ENCODE peak calls at places on chromosomes 11 and 22, in four cellular contexts. One of them, this sample, is unnamed.

GRCh38 chr11:134691474-134691873 is 279.4 kb upstream of the B3GAT1 start:
- DNase-seq in upper lobe of right lung: no peak
- DNase-seq in fibroblast of lung: no peak
- DNase-seq in heart left ventricle: no peak
- DNase-seq in this sample: no peak

GRCh38 chr11:75487366-75487765 is 38.4 kb downstream of the GDPD5 start:
- DNase-seq in upper lobe of right lung: no peak
- DNase-seq in fibroblast of lung: no peak
- DNase-seq in heart left ventricle: no peak
- DNase-seq in this sample: no peak

GRCh38 chr11:64929625-64930024 is 5.1 kb downstream of the PPP2R5B start:
- DNase-seq in fibroblast of lung: no peak
- DNase-seq in heart left ventricle: no peak
- DNase-seq in upper lobe of right lung: no peak
- DNase-seq in this sample: no peak

GRCh38 chr11:119479685-119480275 is 56.8 kb upstream of the THY1 start:
- DNase-seq in upper lobe of right lung: no peak
- DNase-seq in fibroblast of lung: peak
- DNase-seq in heart left ventricle: no peak
- DNase-seq in this sample: peak

GRCh38 chr11:120832609-120833221 is 191.2 kb upstream of the TBCEL start:
- DNase-seq in upper lobe of right lung: no peak
- DNase-seq in heart left ventricle: no peak
- DNase-seq in fibroblast of lung: peak
- DNase-seq in this sample: no peak

GRCh38 chr11:19441752-19442553 is 201.2 kb upstream of the E2F8 start:
- DNase-seq in upper lobe of right lung: no peak
- DNase-seq in fibroblast of lung: peak
- DNase-seq in heart left ventricle: no peak
- DNase-seq in this sample: peak

GRCh38 chr11:34644669-34645406 is 23.9 kb downstream of the EHF start:
- DNase-seq in fibroblast of lung: peak
- DNase-seq in upper lobe of right lung: no peak
- DNase-seq in heart left ventricle: no peak
- DNase-seq in this sample: peak

GRCh38 chr22:28791841-28792490 is 8.4 kb downstream of the XBP1 start:
- DNase-seq in upper lobe of right lung: no peak
- DNase-seq in heart left ventricle: no peak
- DNase-seq in fibroblast of lung: no peak
- DNase-seq in this sample: no peak

GRCh38 chr11:47917643-47918369 is 62.6 kb upstream of the PTPRJ start:
- DNase-seq in fibroblast of lung: peak
- DNase-seq in upper lobe of right lung: peak
- DNase-seq in heart left ventricle: peak
- DNase-seq in this sample: peak

GRCh38 chr11:65429724-65430405 is 7.3 kb downstream of the NEAT1 start:
- DNase-seq in upper lobe of right lung: peak
- DNase-seq in fibroblast of lung: peak
- DNase-seq in heart left ventricle: peak
- DNase-seq in this sample: no peak

GRCh38 chr22:28802595-28803087 is 2.3 kb upstream of the XBP1 start:
- DNase-seq in upper lobe of right lung: no peak
- DNase-seq in fibroblast of lung: no peak
- DNase-seq in heart left ventricle: no peak
- DNase-seq in this sample: no peak

GRCh38 chr11:134667505-134667904 is 255.5 kb upstream of the B3GAT1 start:
- DNase-seq in heart left ventricle: no peak
- DNase-seq in fibroblast of lung: no peak
- DNase-seq in upper lobe of right lung: no peak
- DNase-seq in this sample: no peak

GRCh38 chr11:95231881-95232605 is 1.0 kb upstream of the SESN3 start:
- DNase-seq in upper lobe of right lung: peak
- DNase-seq in fibroblast of lung: peak
- DNase-seq in heart left ventricle: peak
- DNase-seq in this sample: peak

GRCh38 chr22:29253561-29254282 is 14.1 kb downstream of the RHBDD3 start:
- DNase-seq in upper lobe of right lung: peak
- DNase-seq in fibroblast of lung: no peak
- DNase-seq in heart left ventricle: no peak
- DNase-seq in this sample: no peak

GRCh38 chr11:4087551-4087950 is 7.0 kb upstream of the RRM1 start:
- DNase-seq in fibroblast of lung: peak
- DNase-seq in heart left ventricle: no peak
- DNase-seq in upper lobe of right lung: no peak
- DNase-seq in this sample: no peak
- TF ChIP-seq CTCF in fibroblast of lung: no peak
- TF ChIP-seq CTCF in heart left ventricle: no peak
- TF ChIP-seq CTCF in upper lobe of right lung: no peak
- TF ChIP-seq CTCF in this sample: no peak

DNA sequence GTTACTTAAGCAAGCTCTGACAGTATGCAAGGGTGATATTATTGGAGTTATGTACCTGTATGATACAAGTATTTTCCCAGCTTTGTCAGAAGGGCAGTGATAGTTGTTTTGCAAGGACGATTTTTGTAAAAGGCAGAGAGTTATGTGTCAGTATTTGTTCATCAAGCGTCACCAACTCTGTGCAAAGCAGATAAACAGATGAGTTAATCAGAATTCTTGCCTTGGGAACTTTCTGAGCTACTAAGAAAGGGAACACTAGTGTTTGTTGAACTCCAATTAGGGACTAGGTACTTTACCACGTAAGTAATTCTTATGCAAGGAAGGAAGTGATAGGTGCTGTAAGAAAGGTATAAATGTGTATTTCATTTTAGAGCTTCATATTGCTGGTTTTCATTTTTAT is 1.5 kb downstream of the USP47 start:
- DNase-seq in heart left ventricle: no peak
- DNase-seq in fibroblast of lung: peak
- DNase-seq in upper lobe of right lung: no peak
- DNase-seq in this sample: peak
- H3K27ac ChIP-seq in heart left ventricle: peak
- H3K27ac ChIP-seq in fibroblast of lung: peak
- H3K27ac ChIP-seq in upper lobe of right lung: peak
- H3K27ac ChIP-seq in this sample: peak

DNA sequence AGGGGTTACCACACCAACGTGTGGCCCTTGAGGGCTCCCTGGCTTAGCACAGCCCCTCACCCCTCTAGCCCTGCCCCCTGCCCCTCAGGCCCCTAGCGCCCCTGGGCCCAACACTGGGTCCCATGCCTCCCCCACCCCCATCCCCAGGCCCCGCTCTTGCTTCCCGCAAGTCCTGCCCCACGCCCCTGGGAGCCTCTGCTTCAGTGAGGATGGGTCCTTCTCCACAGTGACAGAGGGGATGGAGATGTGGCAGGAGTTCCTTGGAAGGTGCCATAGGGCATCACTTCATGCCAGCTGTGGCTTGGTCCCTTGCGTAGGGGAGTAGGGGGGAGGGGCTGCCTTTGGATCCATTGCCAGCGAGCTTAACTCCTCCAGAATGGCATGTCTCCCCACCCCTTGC is 9.5 kb upstream of the TBC1D22A start:
- DNase-seq in upper lobe of right lung: no peak
- DNase-seq in fibroblast of lung: no peak
- DNase-seq in heart left ventricle: no peak
- DNase-seq in this sample: no peak
- TF ChIP-seq CTCF in upper lobe of right lung: no peak
- TF ChIP-seq CTCF in fibroblast of lung: no peak
- TF ChIP-seq CTCF in heart left ventricle: no peak
- TF ChIP-seq CTCF in this sample: no peak

GRCh38 chr11:103537904-103538502 is 428.8 kb downstream of the DYNC2H1 start:
- DNase-seq in heart left ventricle: no peak
- DNase-seq in upper lobe of right lung: no peak
- DNase-seq in fibroblast of lung: no peak
- DNase-seq in this sample: no peak
- H3K27ac ChIP-seq in heart left ventricle: no peak
- H3K27ac ChIP-seq in upper lobe of right lung: no peak
- H3K27ac ChIP-seq in fibroblast of lung: no peak
- H3K27ac ChIP-seq in this sample: no peak

DNA sequence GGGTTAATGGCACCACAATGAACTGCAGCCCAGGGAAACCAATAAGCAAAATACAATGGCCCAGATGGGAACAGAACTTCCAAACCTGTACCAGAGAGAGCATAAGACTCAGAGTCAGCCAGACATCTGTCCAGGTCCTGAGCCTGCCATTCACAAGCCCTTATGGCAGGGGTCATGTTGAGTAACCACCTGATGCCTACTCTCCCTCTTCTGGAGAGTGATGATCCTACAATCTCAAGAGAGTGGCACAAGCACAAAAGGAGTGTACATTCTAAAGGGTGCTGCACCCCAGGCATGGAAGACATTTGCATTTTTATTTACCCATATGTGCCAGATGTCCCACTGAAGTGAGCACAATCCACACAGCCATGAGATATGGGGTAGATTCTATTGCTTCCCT is 10.6 kb downstream of the TENM4 start:
- DNase-seq in fibroblast of lung: no peak
- DNase-seq in upper lobe of right lung: no peak
- DNase-seq in heart left ventricle: no peak
- DNase-seq in this sample: no peak
- TF ChIP-seq CTCF in fibroblast of lung: no peak
- TF ChIP-seq CTCF in upper lobe of right lung: no peak
- TF ChIP-seq CTCF in heart left ventricle: no peak
- TF ChIP-seq CTCF in this sample: no peak

GRCh38 chr11:40187092-40187403 is 1272.4 kb downstream of the LRRC4C start:
- DNase-seq in fibroblast of lung: no peak
- DNase-seq in upper lobe of right lung: no peak
- DNase-seq in heart left ventricle: no peak
- DNase-seq in this sample: no peak

GRCh38 chr11:40186401-40187091 is 1272.9 kb downstream of the LRRC4C start:
- DNase-seq in fibroblast of lung: peak
- DNase-seq in upper lobe of right lung: no peak
- DNase-seq in heart left ventricle: no peak
- DNase-seq in this sample: no peak

GRCh38 chr11:40188848-40189247 is 1270.6 kb downstream of the LRRC4C start:
- DNase-seq in heart left ventricle: no peak
- DNase-seq in upper lobe of right lung: no peak
- DNase-seq in fibroblast of lung: no peak
- DNase-seq in this sample: no peak

GRCh38 chr11:40183073-40184064 is 1276.1 kb downstream of the LRRC4C start:
- DNase-seq in fibroblast of lung: no peak
- DNase-seq in upper lobe of right lung: no peak
- DNase-seq in heart left ventricle: no peak
- DNase-seq in this sample: no peak

DNA sequence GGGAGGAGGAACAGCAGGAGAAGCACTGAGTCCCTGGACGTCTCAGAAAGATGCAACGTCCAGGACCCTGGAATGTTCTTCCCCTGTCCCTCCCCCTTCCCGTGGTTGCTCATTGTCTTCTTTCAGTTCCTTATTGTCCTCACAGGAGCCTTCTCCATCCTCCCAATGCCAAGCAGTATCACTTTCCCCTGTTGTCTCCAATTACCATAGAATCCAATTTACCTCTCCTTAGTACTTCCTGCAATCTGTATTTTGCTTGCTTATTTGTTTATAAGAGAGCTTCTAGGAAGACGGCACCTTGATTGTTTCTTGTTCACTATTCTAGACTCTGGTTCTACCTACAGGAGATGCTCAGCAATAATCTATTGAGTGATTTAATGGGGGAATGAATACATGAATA is 1273.7 kb downstream of the LRRC4C start:
- DNase-seq in fibroblast of lung: no peak
- DNase-seq in upper lobe of right lung: no peak
- DNase-seq in heart left ventricle: no peak
- DNase-seq in this sample: no peak
- H3K27ac ChIP-seq in fibroblast of lung: no peak
- H3K27ac ChIP-seq in upper lobe of right lung: no peak
- H3K27ac ChIP-seq in heart left ventricle: no peak
- H3K27ac ChIP-seq in this sample: no peak

DNA sequence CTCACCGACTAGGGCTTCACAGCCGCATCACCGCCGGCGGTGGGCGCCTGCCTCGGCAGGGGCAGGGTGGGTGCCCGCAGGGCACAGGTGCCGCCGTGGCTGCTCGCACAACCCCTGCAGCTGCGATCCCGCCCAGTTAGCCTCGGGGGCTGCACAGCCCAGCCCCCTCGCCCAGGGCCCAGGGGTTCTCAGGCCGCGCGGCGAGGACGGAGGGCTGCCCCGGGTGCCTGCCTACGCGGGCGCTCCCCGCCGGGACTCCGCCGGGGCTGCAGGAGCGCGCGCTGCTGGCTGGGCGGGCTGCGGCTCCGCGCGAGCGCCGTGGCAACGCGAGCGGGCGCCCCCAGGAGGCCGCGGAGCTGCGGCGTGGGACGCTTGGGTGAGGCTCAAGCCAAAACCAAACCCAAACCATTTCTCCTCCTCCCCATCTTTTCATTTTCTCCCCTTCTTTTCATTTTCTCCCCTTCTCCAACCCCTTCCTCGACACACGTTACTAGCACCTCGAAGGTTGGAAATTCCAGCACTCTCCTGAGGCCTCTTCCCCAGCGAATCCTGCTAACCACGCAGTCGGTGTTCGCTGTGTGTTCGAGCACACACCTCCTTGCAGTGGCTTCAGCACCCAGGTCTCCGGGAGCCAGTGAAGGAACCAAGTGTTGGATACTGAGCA is at the start of gene MICAL3:
- DNase-seq in heart left ventricle: peak
- DNase-seq in upper lobe of right lung: peak
- DNase-seq in fibroblast of lung: peak
- DNase-seq in this sample: no peak
- TF ChIP-seq CTCF in heart left ventricle: peak
- TF ChIP-seq CTCF in upper lobe of right lung: peak
- TF ChIP-seq CTCF in fibroblast of lung: peak
- TF ChIP-seq CTCF in this sample: peak

DNA sequence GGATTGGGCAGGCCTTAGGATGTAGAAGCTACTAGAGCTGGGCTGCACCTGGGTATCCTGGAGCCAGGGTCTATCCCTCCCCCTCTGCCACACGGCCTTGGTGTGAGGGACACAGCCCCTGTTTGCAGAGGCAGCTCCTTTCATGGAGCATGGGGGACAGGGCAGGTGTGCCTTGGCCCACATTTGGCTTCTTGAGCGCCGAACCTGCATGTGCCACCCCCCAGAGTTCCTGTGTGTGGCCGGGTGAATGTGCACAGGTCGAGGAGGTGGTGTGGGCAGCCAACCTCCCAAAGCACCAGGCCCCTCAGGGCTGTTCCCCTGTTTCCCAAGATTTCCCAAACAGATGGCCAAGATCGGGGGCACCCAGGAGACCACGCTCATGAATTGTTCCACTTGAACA is 7.9 kb upstream of the KCNQ1OT1 start:
- DNase-seq in heart left ventricle: no peak
- DNase-seq in fibroblast of lung: no peak
- DNase-seq in upper lobe of right lung: no peak
- DNase-seq in this sample: no peak
- H3K27ac ChIP-seq in heart left ventricle: no peak
- H3K27ac ChIP-seq in fibroblast of lung: no peak
- H3K27ac ChIP-seq in upper lobe of right lung: peak
- H3K27ac ChIP-seq in this sample: no peak

DNA sequence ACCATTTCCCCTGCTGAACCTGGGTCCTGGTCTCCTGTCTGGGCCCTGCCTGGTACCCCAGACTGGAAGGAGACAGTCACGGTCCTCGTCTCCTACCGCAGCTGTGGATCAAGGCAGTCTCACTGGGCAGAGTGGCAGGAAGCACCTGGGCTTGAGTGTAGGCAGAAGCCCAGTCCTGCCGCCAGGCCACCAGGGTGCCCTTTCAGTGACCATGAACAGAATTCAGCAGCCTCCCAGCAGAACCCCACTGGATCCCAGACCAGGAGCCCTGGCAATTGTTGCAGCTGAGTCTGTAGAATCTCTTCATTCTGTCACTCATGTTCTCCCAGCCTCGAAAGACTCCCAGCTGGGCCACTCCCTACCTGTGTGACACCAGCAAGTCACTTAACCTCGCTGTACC is 25.5 kb upstream of the CREB3L1 start:
- DNase-seq in heart left ventricle: no peak
- DNase-seq in upper lobe of right lung: no peak
- DNase-seq in fibroblast of lung: no peak
- DNase-seq in this sample: no peak
- TF ChIP-seq CTCF in heart left ventricle: no peak
- TF ChIP-seq CTCF in upper lobe of right lung: no peak
- TF ChIP-seq CTCF in fibroblast of lung: no peak
- TF ChIP-seq CTCF in this sample: no peak

GRCh38 chr22:44668190-44668885 is 33.7 kb upstream of the PRR5 start:
- DNase-seq in heart left ventricle: no peak
- DNase-seq in fibroblast of lung: no peak
- DNase-seq in upper lobe of right lung: no peak
- DNase-seq in this sample: no peak
- H3K27ac ChIP-seq in heart left ventricle: peak
- H3K27ac ChIP-seq in fibroblast of lung: no peak
- H3K27ac ChIP-seq in upper lobe of right lung: peak
- H3K27ac ChIP-seq in this sample: no peak

This sample was measured in PC-9.